ENCODE peak calls at places on chromosomes 16 and 17, in ten cellular contexts. O is A549, V is spleen, A is heart left ventricle, B is fibroblast of lung, J is right lobe of liver, L is HL-60, P is AG10803, Y is cardiac fibroblast, R is mammary epithelial cell. T is an unnamed sample.

GRCh38 chr17:50169121-50169764 is 3.4 kb downstream of the SGCA start:
- DNase-seq in O (peak), V (peak), A (peak), B (peak), J (no peak), L (peak), P (peak), Y (peak), R (peak), T (no peak)

GRCh38 chr17:74181341-74181740 is 22.1 kb upstream of the RPL38 start:
- DNase-seq in O (no peak), V (peak), A (no peak), B (no peak), J (no peak), L (no peak), P (no peak), Y (no peak), R (no peak), T (no peak)

GRCh38 chr17:73643846-73644144 is 450 bp downstream of the SDK2 start:
- DNase-seq in O (no peak), V (no peak), A (no peak), B (no peak), J (no peak), L (no peak), P (no peak), Y (no peak), R (no peak), T (no peak)

GRCh38 chr17:80956321-80957190 is 35.1 kb upstream of the CHMP6 start:
- DNase-seq in O (no peak), V (peak), A (peak), B (no peak), J (no peak), L (no peak), P (no peak), Y (no peak), R (no peak), T (no peak)

GRCh38 chr17:76191891-76192290 is 48.4 kb downstream of the RNF157 start:
- DNase-seq in O (no peak), V (no peak), A (no peak), B (no peak), J (no peak), L (no peak), P (no peak), Y (no peak), R (no peak), T (no peak)

GRCh38 chr17:72913315-72913714 is 179.2 kb downstream of the SLC39A11 start:
- DNase-seq in O (no peak), V (no peak), A (no peak), B (no peak), J (no peak), L (no peak), P (no peak), Y (peak), R (no peak), T (no peak)

GRCh38 chr17:36072431-36073121 is 8.5 kb downstream of the CCL18 start:
- DNase-seq in O (peak), V (peak), A (no peak), B (peak), J (peak), L (peak), P (peak), Y (peak), R (peak), T (no peak)

GRCh38 chr17:82668024-82668630 is 19.9 kb upstream of the WDR45B start:
- DNase-seq in O (no peak), V (no peak), A (no peak), B (no peak), J (no peak), L (no peak), P (no peak), Y (no peak), R (no peak), T (no peak)

GRCh38 chr17:75096082-75096625 is 8.4 kb downstream of the SLC16A5 start:
- DNase-seq in O (peak), V (peak), A (peak), B (peak), J (peak), L (peak), P (peak), Y (peak), R (peak), T (no peak)

GRCh38 chr17:77842906-77843249 is 115.6 kb upstream of the TNRC6C start:
- DNase-seq in O (no peak), V (peak), A (peak), B (no peak), J (peak), L (no peak), P (peak), Y (no peak), R (no peak), T (no peak)

GRCh38 chr16:48546774-48547173 is 63.2 kb downstream of the N4BP1 start:
- DNase-seq in O (no peak), V (no peak), A (no peak), B (no peak), J (no peak), L (no peak), P (no peak), Y (no peak), R (no peak), T (no peak)

GRCh38 chr16:70416748-70417616 is 21.9 kb downstream of the ST3GAL2 start:
- DNase-seq in O (no peak), V (no peak), A (no peak), B (no peak), J (no peak), L (no peak), P (no peak), Y (no peak), R (no peak), T (no peak)

GRCh38 chr17:13575922-13576419 is 25.8 kb downstream of the HS3ST3A1 start:
- DNase-seq in O (no peak), V (no peak), A (no peak), B (peak), J (no peak), L (no peak), P (no peak), Y (no peak), R (no peak), T (no peak)

GRCh38 chr16:19153876-19154275 is 14.2 kb upstream of the SYT17 start:
- DNase-seq in O (peak), V (no peak), A (no peak), B (no peak), J (no peak), L (peak), P (no peak), Y (no peak), R (no peak), T (no peak)

DNA sequence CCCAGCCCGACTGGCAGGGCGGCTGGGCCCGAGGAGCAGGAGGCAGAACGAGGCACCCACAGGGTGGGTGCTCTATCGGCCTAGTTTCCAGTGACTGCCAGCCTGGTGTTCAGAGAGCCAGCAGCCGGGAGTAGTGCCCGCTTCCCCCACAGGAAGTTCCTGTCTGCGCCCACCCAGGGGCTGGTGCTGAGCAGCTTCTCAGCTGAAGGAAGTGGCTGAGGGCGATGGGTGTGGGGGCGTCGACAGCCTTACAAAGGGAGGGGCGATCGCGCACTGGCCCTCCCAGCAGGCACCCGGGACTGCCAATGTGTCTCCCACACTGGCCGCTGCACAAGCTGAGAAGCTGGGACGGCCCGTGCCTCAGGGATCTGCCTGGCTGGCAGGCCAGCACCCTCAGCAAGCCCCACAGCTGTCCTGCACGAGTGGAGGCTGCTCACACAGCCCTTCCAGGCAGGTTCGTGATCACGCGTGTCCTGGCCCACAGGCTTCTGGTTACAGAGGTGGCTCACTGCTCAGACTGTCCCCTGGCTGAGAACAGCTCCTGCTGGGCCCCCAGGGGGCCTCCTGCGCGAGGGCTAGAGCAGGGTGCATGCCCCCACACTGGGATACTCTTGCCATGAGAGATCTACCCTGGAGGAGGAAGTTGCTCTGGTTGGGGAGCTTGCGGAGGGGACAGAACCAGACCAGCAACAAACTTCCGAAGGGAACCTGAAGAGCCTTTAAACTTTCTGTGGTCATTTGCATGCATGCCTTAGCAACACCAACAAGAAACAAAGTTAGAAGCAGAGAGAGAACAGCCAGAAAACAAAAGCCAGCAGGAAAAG is 2.5 kb downstream of the RNF166 start:
- DNase-seq in O (no peak), V (peak), A (peak), B (no peak), J (peak), L (peak), P (no peak), Y (no peak), R (no peak), T (no peak)
- H3K4me3 ChIP-seq in O (no peak), V (peak), A (peak), B (no peak), J (no peak), L (peak), P (no peak), Y (no peak), R (no peak), T (no peak)

GRCh38 chr17:79837888-79838540 is 1.2 kb downstream of the CBX4 start:
- DNase-seq in O (no peak), V (peak), A (no peak), B (no peak), J (peak), L (peak), P (peak), Y (no peak), R (no peak), T (no peak)

GRCh38 chr17:79836952-79837887 is 2.0 kb downstream of the CBX4 start:
- DNase-seq in O (peak), V (peak), A (peak), B (peak), J (peak), L (peak), P (peak), Y (peak), R (peak), T (no peak)

GRCh38 chr17:79840204-79840988 is 1.2 kb upstream of the CBX4 start:
- DNase-seq in O (no peak), V (peak), A (peak), B (peak), J (peak), L (no peak), P (peak), Y (peak), R (no peak), T (no peak)

GRCh38 chr17:79839363-79840203 is at the start of gene CBX4:
- DNase-seq in O (peak), V (peak), A (peak), B (peak), J (peak), L (peak), P (peak), Y (peak), R (peak), T (peak)

DNA sequence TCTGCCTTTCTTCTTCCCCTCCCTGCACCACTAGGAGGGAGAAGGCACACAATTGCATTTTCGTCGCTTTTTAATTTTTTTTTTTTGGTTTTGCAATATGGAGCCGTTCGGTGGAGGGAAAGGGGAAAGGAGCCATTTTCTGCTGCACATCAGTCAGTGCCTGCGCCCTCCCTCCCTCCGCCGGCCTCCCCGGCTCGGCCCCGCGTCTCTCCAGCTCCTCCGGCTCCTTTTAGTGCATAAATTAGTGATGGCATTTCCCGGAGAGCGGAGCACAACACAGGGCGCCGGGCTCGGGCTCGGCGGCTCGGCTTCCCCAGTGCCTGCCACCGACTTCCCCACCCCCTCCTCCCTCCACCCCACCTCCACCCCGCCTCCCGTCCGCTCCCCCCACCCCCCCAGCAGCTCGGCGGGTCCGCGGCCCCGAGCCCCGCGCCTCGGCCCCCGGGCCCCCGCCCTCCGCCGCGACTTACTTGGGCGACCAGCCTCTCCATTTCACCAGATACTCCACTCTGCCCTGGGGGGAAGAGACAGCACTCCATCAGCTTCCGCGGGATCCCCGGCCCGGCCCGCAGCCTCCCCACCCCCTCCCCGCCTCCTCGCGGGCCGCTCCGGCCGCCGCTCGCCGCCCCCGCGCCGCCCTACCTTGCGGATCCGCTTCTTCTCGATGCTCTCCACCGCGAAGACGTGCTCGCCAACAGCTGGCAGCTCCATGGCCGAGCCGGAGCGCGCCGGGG is 532 bp downstream of the CBX4 start:
- DNase-seq in O (peak), V (peak), A (peak), B (peak), J (peak), L (peak), P (peak), Y (peak), R (peak), T (no peak)
- TF ChIP-seq CTCF in O (no peak), V (no peak), A (no peak), B (no peak), J (no peak), L (no peak), P (peak), Y (peak), R (peak), T (no peak)

GRCh38 chr17:57356153-57356721 is 99.9 kb downstream of the MSI2 start:
- DNase-seq in O (no peak), V (no peak), A (no peak), B (no peak), J (no peak), L (no peak), P (no peak), Y (no peak), R (no peak), T (no peak)

GRCh38 chr17:57355090-57355859 is 99.0 kb downstream of the MSI2 start:
- DNase-seq in O (no peak), V (no peak), A (peak), B (no peak), J (no peak), L (no peak), P (no peak), Y (peak), R (no peak), T (no peak)

GRCh38 chr17:57357392-57357784 is 101.1 kb downstream of the MSI2 start:
- DNase-seq in O (no peak), V (no peak), A (peak), B (no peak), J (peak), L (no peak), P (no peak), Y (no peak), R (peak), T (no peak)

GRCh38 chr17:57357830-57358426 is 101.6 kb downstream of the MSI2 start:
- DNase-seq in O (no peak), V (no peak), A (no peak), B (no peak), J (no peak), L (no peak), P (no peak), Y (no peak), R (peak), T (no peak)

DNA sequence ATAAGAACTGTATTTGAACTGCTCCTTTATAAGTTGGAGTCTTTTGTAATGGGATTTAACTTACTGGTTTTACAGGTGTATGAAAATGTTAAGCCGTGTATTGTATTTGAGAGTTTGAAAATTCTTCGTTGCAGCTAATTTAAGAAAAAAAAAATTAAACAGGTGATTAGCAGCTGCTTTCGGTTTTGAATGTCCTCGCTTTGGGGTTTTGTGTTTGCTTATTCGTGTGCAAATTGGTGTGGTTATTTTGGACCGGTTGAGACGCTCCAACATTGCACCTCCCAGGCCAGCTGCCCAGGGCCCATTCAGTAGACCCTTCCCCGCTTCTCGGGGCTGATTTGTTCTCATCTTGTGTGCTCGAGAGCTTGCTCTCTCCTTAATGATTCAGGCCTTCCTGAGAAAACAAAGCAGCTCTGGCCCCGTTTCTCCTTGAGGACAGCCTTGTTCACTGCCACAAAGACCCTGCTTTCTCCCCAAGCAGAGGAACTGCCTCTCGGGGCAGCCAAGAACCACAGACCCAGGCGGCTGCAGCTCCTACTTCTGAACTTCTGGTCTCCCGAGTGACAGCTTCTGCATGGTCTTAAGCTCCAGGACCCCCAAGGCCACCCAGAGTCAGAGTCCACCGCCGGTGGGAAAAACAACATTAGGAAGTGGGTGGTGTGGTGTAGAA is 100.5 kb downstream of the MSI2 start:
- DNase-seq in O (no peak), V (no peak), A (no peak), B (no peak), J (no peak), L (no peak), P (no peak), Y (no peak), R (no peak), T (no peak)
- H3K4me3 ChIP-seq in O (no peak), V (no peak), A (no peak), B (no peak), J (no peak), L (no peak), P (no peak), Y (no peak), R (no peak), T (no peak)

DNA sequence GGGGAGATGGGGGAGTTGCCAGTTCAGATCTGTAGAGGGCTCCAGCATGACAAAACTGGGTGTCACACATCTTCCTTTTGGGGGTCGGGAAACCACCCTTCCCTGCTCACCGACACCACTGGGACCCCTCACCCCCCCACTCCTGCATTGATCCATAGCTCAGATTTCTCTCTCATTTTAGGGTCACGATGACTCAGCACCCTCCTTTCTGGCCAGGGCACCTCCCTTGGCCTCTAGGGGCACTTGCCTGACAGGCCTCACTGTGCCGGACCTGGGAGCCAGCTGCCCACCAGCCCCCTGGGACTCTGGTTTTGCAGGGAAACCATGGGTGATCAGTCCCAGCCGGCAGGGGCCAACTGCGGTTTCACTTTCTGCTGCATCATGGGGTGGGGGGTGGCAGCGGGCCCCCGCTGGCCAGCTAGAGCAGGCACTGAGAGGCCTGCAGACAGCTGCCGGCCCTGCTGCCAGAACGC is 239.4 kb downstream of the MRTFB start:
- DNase-seq in O (peak), V (peak), A (no peak), B (peak), J (no peak), L (no peak), P (peak), Y (peak), R (no peak), T (no peak)
- TF ChIP-seq CTCF in O (peak), V (no peak), A (no peak), B (no peak), J (no peak), L (no peak), P (peak), Y (no peak), R (peak), T (peak)

GRCh38 chr16:77592021-77592420 is 130.3 kb upstream of the NUDT7 start:
- DNase-seq in O (no peak), V (no peak), A (no peak), B (no peak), J (no peak), L (no peak), P (no peak), Y (no peak), R (no peak), T (no peak)
- H3K4me3 ChIP-seq in O (no peak), V (no peak), A (no peak), B (no peak), J (no peak), L (no peak), P (no peak), Y (no peak), R (no peak), T (no peak)